ENCODE peak calls at places on chromosomes 7 and 10, in four cellular contexts. P, Z, W and J are unnamed samples.

GRCh38 chr10:10222288-10222945 is 795.3 kb upstream of the CELF2 start:
- DNase-seq in P (no peak), Z (no peak), W (no peak), J (no peak)

GRCh38 chr10:96991313-96991841 is 159.3 kb downstream of the LCOR start:
- DNase-seq in P (no peak), Z (no peak), W (no peak), J (no peak)

GRCh38 chr7:156816943-156817572 is 75.9 kb downstream of the LMBR1 start:
- DNase-seq in P (no peak), Z (no peak), W (peak), J (no peak)

GRCh38 chr7:73341877-73342276 is 13.9 kb downstream of the FKBP6 start:
- DNase-seq in P (peak), Z (no peak), W (peak), J (peak)

GRCh38 chr7:140517546-140518369 is 38.5 kb upstream of the MKRN1 start:
- DNase-seq in P (peak), Z (peak), W (peak), J (peak)

GRCh38 chr7:73850781-73851207 is 8.5 kb upstream of the METTL27 start:
- DNase-seq in P (peak), Z (no peak), W (no peak), J (no peak)

GRCh38 chr7:143018931-143019330 is 8.0 kb downstream of the OR9A2 start:
- DNase-seq in P (no peak), Z (no peak), W (no peak), J (no peak)

GRCh38 chr7:96449094-96449493 is 127.2 kb upstream of the SLC25A13 start:
- DNase-seq in P (no peak), Z (no peak), W (no peak), J (no peak)

GRCh38 chr10:22737587-22737986 is 23.2 kb upstream of the PIP4K2A start:
- DNase-seq in P (peak), Z (no peak), W (no peak), J (no peak)

GRCh38 chr7:139572704-139573395 is 49.4 kb downstream of the CLEC2L start:
- DNase-seq in P (no peak), Z (no peak), W (no peak), J (no peak)

GRCh38 chr7:153406486-153406872 is 645.7 kb upstream of the DPP6 start:
- DNase-seq in P (no peak), Z (no peak), W (no peak), J (no peak)

GRCh38 chr10:47175181-47176080 is 124.6 kb upstream of the GDF10 start:
- DNase-seq in P (no peak), Z (no peak), W (no peak), J (no peak)

GRCh38 chr7:51306761-51307160 is 9.8 kb downstream of the COBL start:
- DNase-seq in P (no peak), Z (no peak), W (no peak), J (no peak)

GRCh38 chr7:104627516-104627915 is 299.1 kb downstream of the LHFPL3 start:
- DNase-seq in P (no peak), Z (no peak), W (no peak), J (peak)

GRCh38 chr7:150373049-150373801 is 4.6 kb downstream of the REPIN1 start:
- DNase-seq in P (no peak), Z (no peak), W (no peak), J (no peak)

GRCh38 chr10:30986027-30986672 is 45.5 kb downstream of the ZNF438 start:
- DNase-seq in P (no peak), Z (no peak), W (no peak), J (no peak)

GRCh38 chr7:10845225-10845624 is 128.4 kb upstream of the PHF14 start:
- DNase-seq in P (no peak), Z (no peak), W (no peak), J (no peak)

GRCh38 chr7:157525501-157525915 is 188.7 kb downstream of the DNAJB6 start:
- DNase-seq in P (peak), Z (no peak), W (no peak), J (no peak)

GRCh38 chr10:74821501-74821900 is 4.9 kb upstream of the KAT6B start:
- DNase-seq in P (no peak), Z (no peak), W (no peak), J (no peak)

GRCh38 chr10:95745487-95745886 is 10.5 kb upstream of the ENTPD1 start:
- DNase-seq in P (no peak), Z (no peak), W (no peak), J (no peak)

GRCh38 chr10:133329401-133330202 is 7.1 kb downstream of the CALY start:
- DNase-seq in P (peak), Z (no peak), W (peak), J (peak)

GRCh38 chr7:31873816-31874597 is 187.0 kb downstream of the PPP1R17 start:
- DNase-seq in P (no peak), Z (peak), W (no peak), J (no peak)

GRCh38 chr10:92712016-92712889 is 22.5 kb downstream of the HHEX start:
- DNase-seq in P (no peak), Z (peak), W (no peak), J (no peak)

GRCh38 chr10:79905322-79906314 is 43.3 kb downstream of the SFTPD start:
- DNase-seq in P (no peak), Z (no peak), W (no peak), J (no peak)

GRCh38 chr7:147412782-147413186 is 1177.8 kb upstream of the C7orf33 start:
- DNase-seq in P (no peak), Z (no peak), W (peak), J (no peak)

GRCh38 chr10:97553575-97554100 is 18.9 kb upstream of the ANKRD2 start:
- DNase-seq in P (peak), Z (peak), W (peak), J (peak)

DNA sequence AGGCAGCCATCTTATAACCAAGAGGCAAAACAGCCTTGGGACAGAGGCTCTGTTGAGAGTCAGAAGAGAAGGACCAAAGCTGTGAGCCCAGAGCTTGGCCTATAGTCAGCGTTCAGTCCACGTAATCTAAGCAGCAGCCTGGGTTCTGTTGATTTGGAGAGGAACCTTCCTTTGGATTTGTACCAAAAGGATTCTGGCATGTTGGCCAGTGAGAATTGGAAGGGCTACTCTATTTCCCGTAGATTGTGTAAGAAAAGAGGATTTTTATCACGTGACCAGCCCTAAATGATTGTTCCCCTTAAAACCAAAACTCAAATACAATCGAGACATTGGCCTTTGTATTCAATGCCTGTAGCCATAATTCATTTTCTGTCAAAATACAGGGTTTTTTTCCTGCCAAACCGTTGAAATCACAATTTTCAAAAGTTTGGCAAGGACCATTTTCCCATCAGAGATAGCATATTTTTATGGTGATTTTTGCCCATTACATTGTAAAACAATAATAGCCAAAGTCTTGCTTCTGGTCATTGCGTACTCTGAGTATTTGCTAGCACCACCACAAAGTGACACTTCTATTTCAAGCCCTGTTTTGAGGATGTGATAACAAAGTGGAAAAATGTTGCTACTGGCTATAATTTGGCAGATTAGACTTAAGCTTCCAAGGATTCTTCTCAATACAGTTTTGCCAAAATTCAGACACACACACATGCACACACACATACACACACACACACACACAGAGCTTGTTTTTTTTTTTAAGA is 23.1 kb upstream of the BMPER start:
- DNase-seq in P (no peak), Z (no peak), W (no peak), J (no peak)
- TF ChIP-seq TARDBP in P (no peak), Z (no peak), W (no peak), J (no peak)

GRCh38 chr7:102843850-102844249 is 69.0 kb upstream of the LRRC17 start:
- DNase-seq in P (no peak), Z (peak), W (no peak), J (no peak)
- TF ChIP-seq TARDBP in P (no peak), Z (no peak), W (no peak), J (no peak)

GRCh38 chr7:127854383-127854782 is 176.9 kb downstream of the LRRC4 start:
- DNase-seq in P (no peak), Z (no peak), W (no peak), J (no peak)

GRCh38 chr7:127848241-127848640 is 183.0 kb downstream of the LRRC4 start:
- DNase-seq in P (no peak), Z (no peak), W (no peak), J (no peak)

GRCh38 chr7:127845497-127846214 is 185.6 kb downstream of the LRRC4 start:
- DNase-seq in P (no peak), Z (no peak), W (no peak), J (no peak)

GRCh38 chr7:127847641-127848040 is 183.6 kb downstream of the LRRC4 start:
- DNase-seq in P (no peak), Z (no peak), W (no peak), J (no peak)

DNA sequence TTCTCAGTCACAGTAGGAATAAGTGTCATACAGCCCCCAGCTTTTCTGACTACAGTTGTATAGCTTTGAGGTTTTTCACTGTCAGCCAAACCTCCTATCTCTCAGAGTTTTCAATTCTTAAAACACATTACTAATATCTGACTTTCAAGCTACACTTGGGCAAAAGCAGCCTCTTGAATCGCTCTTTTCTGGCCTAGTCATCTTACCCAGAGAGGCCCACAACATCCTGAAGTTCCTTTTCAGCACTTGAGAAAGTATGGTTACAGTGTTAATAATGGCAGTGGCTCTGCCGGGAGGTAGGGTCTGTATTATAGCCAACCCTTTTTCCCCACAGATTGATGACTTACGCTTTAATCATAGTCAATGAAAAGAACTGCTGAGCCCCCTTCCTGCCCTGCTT is 181.0 kb downstream of the LRRC4 start:
- DNase-seq in P (no peak), Z (no peak), W (no peak), J (no peak)
- TF ChIP-seq TARDBP in P (no peak), Z (no peak), W (no peak), J (no peak)

GRCh38 chr10:113742466-113742865 is 9.0 kb upstream of the PLEKHS1 start:
- DNase-seq in P (no peak), Z (no peak), W (no peak), J (no peak)

GRCh38 chr10:113740850-113741249 is 10.6 kb upstream of the PLEKHS1 start:
- DNase-seq in P (no peak), Z (no peak), W (no peak), J (no peak)

GRCh38 chr10:113743594-113743993 is 7.9 kb upstream of the PLEKHS1 start:
- DNase-seq in P (no peak), Z (no peak), W (no peak), J (no peak)

GRCh38 chr10:113746188-113746950 is 5.1 kb upstream of the PLEKHS1 start:
- DNase-seq in P (no peak), Z (no peak), W (peak), J (no peak)

DNA sequence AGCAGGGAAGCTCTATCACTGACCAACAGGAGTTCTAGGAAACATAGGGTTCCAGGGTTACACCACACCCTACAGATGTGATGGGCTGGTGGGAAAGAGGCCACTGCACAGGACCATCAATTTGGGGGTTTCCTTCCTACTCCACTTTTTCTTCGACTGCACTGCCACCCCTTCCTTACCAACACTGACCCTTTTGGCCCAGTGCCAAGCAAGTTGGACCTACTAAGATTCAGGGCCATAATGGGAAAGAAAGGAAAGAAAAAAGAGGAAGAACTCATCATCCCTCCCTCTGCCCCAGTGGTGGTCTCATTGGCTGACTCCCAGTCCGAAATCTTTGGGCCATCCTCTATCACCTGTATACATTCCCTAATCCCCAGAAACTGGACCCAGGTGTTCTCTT is 6.1 kb upstream of the PLEKHS1 start:
- DNase-seq in P (no peak), Z (no peak), W (no peak), J (no peak)
- TF ChIP-seq TARDBP in P (no peak), Z (no peak), W (no peak), J (no peak)

GRCh38 chr10:129764011-129764900 is 199.8 kb downstream of the EBF3 start:
- DNase-seq in P (no peak), Z (no peak), W (no peak), J (no peak)
- TF ChIP-seq TARDBP in P (no peak), Z (no peak), W (no peak), J (no peak)

DNA sequence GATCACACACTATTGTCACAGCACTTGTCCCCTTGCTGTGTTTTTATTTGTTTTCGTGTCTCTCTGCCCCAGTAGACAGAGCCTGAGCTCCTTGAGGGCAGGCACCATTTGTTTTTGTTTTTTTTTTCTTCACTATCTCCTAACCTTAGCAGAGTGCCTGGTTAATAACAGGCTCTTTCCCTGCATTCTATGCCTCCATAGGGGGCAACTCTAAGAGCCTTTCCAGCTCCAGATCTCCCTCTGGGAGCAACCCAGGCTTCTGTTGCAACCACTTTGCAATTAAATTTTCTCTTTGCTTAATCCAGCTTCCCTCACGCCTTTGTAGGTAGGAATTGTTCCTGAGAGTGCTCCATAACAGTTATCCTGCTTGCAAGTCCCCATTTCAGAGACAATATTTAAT is 148.4 kb downstream of the PLXDC2 start:
- DNase-seq in P (no peak), Z (no peak), W (no peak), J (no peak)
- TF ChIP-seq TARDBP in P (no peak), Z (no peak), W (no peak), J (no peak)

GRCh38 chr10:86360657-86361056 is 5.9 kb downstream of the GRID1 start:
- DNase-seq in P (no peak), Z (no peak), W (no peak), J (no peak)
- TF ChIP-seq TARDBP in P (no peak), Z (no peak), W (no peak), J (no peak)

GRCh38 chr10:9205558-9205957 is 1151.1 kb downstream of the GATA3 start:
- DNase-seq in P (no peak), Z (no peak), W (no peak), J (no peak)

GRCh38 chr10:9215121-9215520 is 1160.6 kb downstream of the GATA3 start:
- DNase-seq in P (no peak), Z (no peak), W (no peak), J (no peak)

GRCh38 chr10:9211228-9211627 is 1156.7 kb downstream of the GATA3 start:
- DNase-seq in P (no peak), Z (no peak), W (no peak), J (peak)

GRCh38 chr10:9214618-9215017 is 1160.1 kb downstream of the GATA3 start:
- DNase-seq in P (no peak), Z (no peak), W (no peak), J (no peak)

GRCh38 chr10:9209105-9209798 is 1154.8 kb downstream of the GATA3 start:
- DNase-seq in P (peak), Z (peak), W (peak), J (peak)
- TF ChIP-seq TARDBP in P (no peak), Z (no peak), W (no peak), J (no peak)